ENCODE peak calls at places on chromosomes 2 and 18, in six cellular contexts. I, Z, T, X, W and R are unnamed samples.

GRCh38 chr2:113136828-113137775 is 9.7 kb downstream of the IL1RN start:
- DNase-seq in I (peak; percentile 64), Z (peak; percentile 52), T (no peak), X (no peak), W (no peak), R (no peak)

GRCh38 chr2:29033172-29033571 is 41.2 kb downstream of the PCARE start:
- DNase-seq in I (no peak), Z (peak; percentile 83), T (no peak), X (peak; percentile 46), W (no peak), R (no peak)

GRCh38 chr18:73366713-73367112 is 498.9 kb upstream of the NETO1 start:
- DNase-seq in I (no peak), Z (no peak), T (no peak), X (no peak), W (no peak), R (no peak)

GRCh38 chr2:203804070-203804469 is 63.5 kb upstream of the CTLA4 start:
- DNase-seq in I (peak; percentile 49), Z (peak; percentile 62), T (peak; percentile 26), X (no peak), W (no peak), R (no peak)

GRCh38 chr18:25136416-25137132 is 215.4 kb downstream of the ZNF521 start:
- DNase-seq in I (no peak), Z (no peak), T (no peak), X (no peak), W (no peak), R (no peak)

GRCh38 chr18:58132595-58133191 is 88.7 kb downstream of the NEDD4L start:
- DNase-seq in I (no peak), Z (no peak), T (no peak), X (no peak), W (no peak), R (no peak)

GRCh38 chr18:21703241-21703820 is 1.2 kb downstream of the ABHD3 start:
- DNase-seq in I (peak; percentile 41), Z (peak; percentile 10), T (peak; percentile 31), X (no peak), W (no peak), R (no peak)

GRCh38 chr18:35378206-35378795 is 1.2 kb upstream of the ZNF396 start:
- DNase-seq in I (no peak), Z (no peak), T (no peak), X (no peak), W (no peak), R (no peak)

GRCh38 chr18:77136871-77137665 is 4.5 kb upstream of the MBP start:
- DNase-seq in I (no peak), Z (no peak), T (no peak), X (no peak), W (no peak), R (no peak)

GRCh38 chr2:57141269-57141668 is 905.3 kb upstream of the VRK2 start:
- DNase-seq in I (no peak), Z (no peak), T (no peak), X (no peak), W (no peak), R (no peak)